ENCODE peak calls at places on chromosomes 1 and 21, in five cellular contexts. U, C, G, W and N are unnamed samples. For H3K9me3 and H3K36me3, the result is how much of the 10 kb centered on the place peaks cover.

GRCh38 chr1:16983649-16984048 is 3.2 kb upstream of the MFAP2 start:
- DNase-seq in W (no peak), C (no peak), G (no peak), U (no peak), N (no peak)

GRCh38 chr1:160637821-160638539 is 8.9 kb downstream of the SLAMF1 start:
- DNase-seq in C (no peak), W (no peak), G (peak), U (no peak), N (no peak)

GRCh38 chr1:30472526-30472925 is 250.9 kb downstream of the MATN1 start:
- DNase-seq in G (no peak), U (no peak), C (no peak), W (no peak), N (no peak)

GRCh38 chr21:33367309-33367973 is 35.8 kb upstream of the IFNGR2 start:
- DNase-seq in G (no peak), W (no peak), U (no peak), C (no peak), N (no peak)

GRCh38 chr1:86788300-86789206 is 84.2 kb downstream of the SH3GLB1 start:
- DNase-seq in W (no peak), U (peak), G (no peak), C (peak), N (peak)

GRCh38 chr1:167863921-167864279 is 50.0 kb downstream of the ADCY10 start:
- DNase-seq in U (no peak), C (no peak), G (no peak), W (no peak), N (no peak)

GRCh38 chr1:96764469-96764868 is 42.9 kb downstream of the PTBP2 start:
- DNase-seq in W (no peak), U (no peak), C (peak), G (no peak), N (no peak)

GRCh38 chr1:44775930-44776748 is 799 bp downstream of the RPS8 start:
- DNase-seq in C (no peak), G (peak), W (no peak), U (no peak), N (peak)

GRCh38 chr1:242523968-242524570 is 428 bp downstream of the PLD5 start:
- DNase-seq in C (no peak), W (no peak), G (no peak), U (peak), N (peak)

GRCh38 chr1:43302721-43303476 is 2.1 kb downstream of the TIE1 start:
- DNase-seq in C (peak), W (no peak), U (peak), G (no peak), N (peak)

GRCh38 chr1:107652976-107653375 is 312.0 kb downstream of the VAV3 start:
- DNase-seq in C (no peak), U (no peak), W (no peak), G (no peak), N (no peak)

GRCh38 chr21:43191521-43191920 is 22.7 kb downstream of the CRYAA start:
- DNase-seq in C (no peak), G (peak), W (no peak), U (no peak), N (no peak)

GRCh38 chr1:214454619-214455396 is 96.6 kb downstream of the PTPN14 start:
- DNase-seq in U (no peak), G (no peak), W (no peak), C (peak), N (peak)

GRCh38 chr1:24900985-24901781 is 28.9 kb downstream of the RUNX3 start:
- DNase-seq in W (no peak), G (peak), C (no peak), U (peak), N (no peak)

GRCh38 chr1:154819628-154820590 is 50.2 kb downstream of the KCNN3 start:
- DNase-seq in W (no peak), U (no peak), C (no peak), G (peak), N (peak)

GRCh38 chr1:80155371-80155770 is 1148.8 kb upstream of the ADGRL4 start:
- DNase-seq in G (no peak), W (no peak), U (no peak), C (peak), N (no peak)

GRCh38 chr1:222769181-222769580 is 32.2 kb downstream of the FAM177B start:
- DNase-seq in U (no peak), W (no peak), G (no peak), C (no peak), N (no peak)

GRCh38 chr1:197336571-197336970 is 68.5 kb downstream of the CRB1 start:
- DNase-seq in G (no peak), U (no peak), W (no peak), C (no peak), N (no peak)

GRCh38 chr1:241022366-241022765 is 334.6 kb downstream of the RGS7 start:
- DNase-seq in W (no peak), U (no peak), C (peak), G (no peak), N (peak)

GRCh38 chr1:221439008-221439733 is 302.7 kb downstream of the DUSP10 start:
- DNase-seq in C (peak), G (peak), U (no peak), W (no peak), N (peak)

GRCh38 chr21:45309541-45310381 is 22.1 kb upstream of the POFUT2 start:
- DNase-seq in G (no peak), C (no peak), U (peak), W (no peak), N (no peak)

GRCh38 chr1:89126234-89126580 is 293 bp upstream of the GBP2 start:
- DNase-seq in U (no peak), G (no peak), C (no peak), W (no peak), N (no peak)
- H3K4me3 ChIP-seq in U (peak), G (peak), C (no peak), W (peak), N (no peak)

GRCh38 chr21:26653431-26653830 is 80.3 kb upstream of the CYYR1 start:
- DNase-seq in W (no peak), U (no peak), C (no peak), G (no peak), N (no peak)
- H3K9me3 ChIP-seq in W (under half), U (under half), C (under half), G (under half), N (under half)

DNA sequence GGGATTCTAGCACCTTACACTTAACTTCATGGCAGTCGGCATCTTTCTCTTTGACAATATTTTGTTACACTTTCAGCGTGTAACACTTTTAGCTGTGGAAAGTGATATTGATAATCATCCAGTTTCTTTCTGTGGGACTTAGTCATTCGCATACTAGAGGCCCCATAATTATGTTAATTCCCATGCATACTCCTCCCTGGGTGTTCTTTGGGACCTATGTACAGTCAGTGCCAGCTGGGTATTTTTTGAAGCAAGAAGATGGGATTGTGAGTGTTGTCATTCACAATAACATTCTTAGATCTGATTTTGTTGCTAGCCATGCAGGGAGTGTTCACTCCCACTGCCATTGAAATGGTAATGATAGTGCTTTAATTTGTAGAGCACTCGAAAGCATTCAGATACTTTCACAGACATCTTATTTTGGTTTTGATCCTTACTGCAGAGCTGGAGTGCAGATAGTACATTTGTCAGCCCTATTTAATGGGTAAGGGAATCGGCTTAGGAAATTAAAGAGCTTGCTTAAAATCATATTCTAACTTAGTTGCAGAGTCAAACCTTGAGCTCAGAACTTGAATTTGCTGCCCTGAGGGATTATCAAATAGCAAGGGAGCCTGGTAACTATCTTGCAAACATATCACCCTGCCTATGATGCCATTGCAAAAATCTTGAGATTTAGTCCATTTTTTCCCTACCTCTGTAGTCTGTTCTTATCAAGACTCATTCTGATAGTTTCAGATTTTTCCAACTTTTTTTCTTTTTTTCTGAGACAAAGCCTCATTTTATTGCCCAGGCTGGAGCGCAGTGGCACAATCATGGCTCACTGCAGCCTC is 11.7 kb downstream of the SARS1 start:
- DNase-seq in W (no peak), C (no peak), U (no peak), G (no peak), N (no peak)
- H3K36me3 ChIP-seq in W (half or more), C (under half), U (under half), G (under half), N (half or more)

DNA sequence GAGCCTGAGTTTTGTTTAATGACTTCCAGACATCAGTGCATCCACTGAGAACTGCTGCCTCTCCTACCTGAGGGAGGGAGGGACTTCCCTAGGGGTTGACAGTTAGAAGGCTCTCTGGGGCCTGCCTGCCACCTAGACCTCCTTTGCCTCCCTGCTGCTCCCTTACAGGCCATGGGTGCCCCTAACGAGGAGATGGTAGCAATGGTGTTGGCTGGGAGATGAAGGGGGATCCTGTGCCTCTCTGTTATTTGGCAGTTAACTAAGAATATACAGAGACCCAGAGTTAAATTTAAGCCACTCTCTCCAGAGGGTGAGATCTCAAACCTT is 66.1 kb downstream of the UBE2U start:
- DNase-seq in W (no peak), G (no peak), C (no peak), U (no peak), N (no peak)
- H3K4me3 ChIP-seq in W (no peak), G (no peak), C (no peak), U (no peak), N (no peak)

GRCh38 chr1:31476891-31477846 is 64.2 kb downstream of the SERINC2 start:
- DNase-seq in C (no peak), U (no peak), W (no peak), G (no peak), N (no peak)
- H3K9me3 ChIP-seq in C (under half), U (under half), W (under half), G (under half), N (under half)

DNA sequence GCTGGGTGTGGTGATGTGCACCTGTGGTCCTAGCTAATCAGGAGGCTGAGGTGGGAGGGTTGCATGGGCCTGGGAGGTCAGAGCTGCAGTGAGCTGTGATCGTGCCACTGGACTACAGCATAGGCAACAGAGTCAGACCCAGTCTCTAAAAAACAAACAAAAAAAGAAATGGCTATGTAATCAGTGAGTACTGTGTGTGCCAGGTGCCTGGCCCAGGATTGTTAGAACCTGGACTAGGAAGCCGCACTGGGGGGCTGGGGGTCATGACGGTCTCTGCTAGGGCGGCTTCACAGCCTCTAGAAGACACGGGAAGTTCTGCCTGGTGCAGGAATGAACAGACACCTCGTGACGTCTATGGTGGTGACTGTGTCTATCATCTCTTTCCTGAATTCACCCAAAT is 8.5 kb downstream of the TMEM9 start:
- DNase-seq in C (no peak), U (no peak), G (no peak), W (no peak), N (no peak)
- H3K36me3 ChIP-seq in C (half or more), U (under half), G (under half), W (half or more), N (under half)

DNA sequence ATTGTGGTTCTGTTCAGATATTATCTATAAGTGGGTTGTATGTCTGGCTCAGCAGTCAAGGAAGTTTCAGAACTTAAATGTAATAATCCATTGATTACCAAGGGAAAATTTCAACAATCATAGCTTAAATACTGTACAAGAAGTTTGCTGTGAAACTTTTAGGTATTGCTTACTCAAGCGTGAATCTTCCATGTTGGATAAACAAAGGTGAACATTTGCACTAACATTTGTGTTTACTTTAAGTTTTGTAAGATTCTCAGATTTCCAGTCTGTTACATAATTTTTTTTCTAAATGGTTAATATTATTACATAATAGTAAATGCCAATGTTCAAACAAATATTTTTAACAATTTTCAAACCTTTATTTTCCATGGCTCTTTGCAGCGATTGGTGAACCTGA is 285.6 kb downstream of the NCAM2 start:
- DNase-seq in W (no peak), U (no peak), C (no peak), G (no peak), N (no peak)
- H3K4me3 ChIP-seq in W (no peak), U (no peak), C (no peak), G (no peak), N (no peak)

GRCh38 chr21:23977971-23978370 is 1629.3 kb downstream of the MRPL39 start:
- DNase-seq in U (no peak), G (no peak), W (no peak), C (no peak), N (no peak)
- H3K9me3 ChIP-seq in U (under half), G (under half), W (under half), C (under half), N (under half)

DNA sequence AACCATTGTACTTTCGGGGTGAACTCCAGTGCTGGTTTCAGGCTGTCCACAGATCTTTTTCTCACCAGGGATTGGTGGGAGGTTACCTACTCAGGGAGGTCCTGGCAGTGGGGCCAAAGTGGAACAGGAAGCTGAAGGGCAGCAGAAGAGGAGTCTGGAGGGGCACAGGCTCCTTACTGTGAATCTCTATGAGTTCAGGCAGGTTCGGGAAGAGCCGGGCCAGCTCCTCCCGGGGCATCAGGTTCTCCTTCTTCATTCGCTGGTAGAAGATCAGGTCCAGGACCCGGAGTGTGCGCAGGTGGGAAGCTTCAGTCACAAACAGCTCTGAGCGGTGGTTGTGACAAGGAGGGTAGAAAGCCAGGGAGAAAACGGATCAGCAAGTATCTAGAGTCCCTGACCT is 26.7 kb downstream of the LRRC71 start:
- DNase-seq in U (no peak), C (no peak), W (no peak), G (no peak), N (no peak)
- H3K36me3 ChIP-seq in U (under half), C (half or more), W (half or more), G (under half), N (half or more)

GRCh38 chr1:155859881-155860841 is 794 bp downstream of the SYT11 start:
- DNase-seq in G (peak), W (peak), U (peak), C (peak), N (peak)
- H3K4me3 ChIP-seq in G (peak), W (peak), U (peak), C (peak), N (peak)